ENCODE peak calls at places on chromosome 14, in seven cellular contexts. One of them, this sample, is unnamed.

GRCh38 chr14:53516261-53516774 is 363.2 kb upstream of the DDHD1 start:
- DNase-seq in T1000: peak; percentile 27
- DNase-seq in HL-60: no peak
- DNase-seq in activated CD4-positive, alpha-beta T cell treated with anti-CD3 and anti-CD28 coated beads, Interleukin-2, amount 10 ng/mL, durations not matched to agents 7 days and 5 days: no peak
- DNase-seq in H9: no peak
- DNase-seq in nucleus accumbens: no peak
- DNase-seq in cardiac muscle cell: no peak
- DNase-seq in this sample: no peak

GRCh38 chr14:50829472-50830043 is 1.4 kb downstream of the NIN start:
- DNase-seq in T1000: no peak
- DNase-seq in HL-60: peak; percentile 23
- DNase-seq in activated CD4-positive, alpha-beta T cell treated with anti-CD3 and anti-CD28 coated beads, Interleukin-2, amount 10 ng/mL, durations not matched to agents 7 days and 5 days: no peak
- DNase-seq in H9: peak; percentile 35
- DNase-seq in nucleus accumbens: no peak
- DNase-seq in cardiac muscle cell: peak; percentile 12
- DNase-seq in this sample: peak; percentile 56

GRCh38 chr14:75829316-75829715 is 152.5 kb downstream of the TGFB3 start:
- DNase-seq in T1000: no peak
- DNase-seq in HL-60: no peak
- DNase-seq in activated CD4-positive, alpha-beta T cell treated with anti-CD3 and anti-CD28 coated beads, Interleukin-2, amount 10 ng/mL, durations not matched to agents 7 days and 5 days: no peak
- DNase-seq in H9: no peak
- DNase-seq in nucleus accumbens: no peak
- DNase-seq in cardiac muscle cell: no peak
- DNase-seq in this sample: no peak

GRCh38 chr14:29558516-29558915 is 369.1 kb downstream of the PRKD1 start:
- DNase-seq in T1000: no peak
- DNase-seq in HL-60: no peak
- DNase-seq in activated CD4-positive, alpha-beta T cell treated with anti-CD3 and anti-CD28 coated beads, Interleukin-2, amount 10 ng/mL, durations not matched to agents 7 days and 5 days: no peak
- DNase-seq in H9: no peak
- DNase-seq in nucleus accumbens: no peak
- DNase-seq in cardiac muscle cell: no peak
- DNase-seq in this sample: no peak

GRCh38 chr14:76961631-76962302 is 66.7 kb downstream of the IRF2BPL start:
- DNase-seq in T1000: peak; percentile 91
- DNase-seq in HL-60: peak; percentile 86
- DNase-seq in activated CD4-positive, alpha-beta T cell treated with anti-CD3 and anti-CD28 coated beads, Interleukin-2, amount 10 ng/mL, durations not matched to agents 7 days and 5 days: peak; percentile 98
- DNase-seq in H9: peak; percentile 99
- DNase-seq in nucleus accumbens: peak; percentile 32
- DNase-seq in cardiac muscle cell: peak; percentile 76
- DNase-seq in this sample: peak; percentile 98

GRCh38 chr14:100117026-100117425 is 42.4 kb downstream of the DEGS2 start:
- DNase-seq in T1000: no peak
- DNase-seq in HL-60: no peak
- DNase-seq in activated CD4-positive, alpha-beta T cell treated with anti-CD3 and anti-CD28 coated beads, Interleukin-2, amount 10 ng/mL, durations not matched to agents 7 days and 5 days: no peak
- DNase-seq in H9: no peak
- DNase-seq in nucleus accumbens: no peak
- DNase-seq in cardiac muscle cell: no peak
- DNase-seq in this sample: no peak

GRCh38 chr14:75871181-75871880 is 110.5 kb downstream of the TGFB3 start:
- DNase-seq in T1000: no peak
- DNase-seq in HL-60: no peak
- DNase-seq in activated CD4-positive, alpha-beta T cell treated with anti-CD3 and anti-CD28 coated beads, Interleukin-2, amount 10 ng/mL, durations not matched to agents 7 days and 5 days: no peak
- DNase-seq in H9: no peak
- DNase-seq in nucleus accumbens: no peak
- DNase-seq in cardiac muscle cell: no peak
- DNase-seq in this sample: no peak

GRCh38 chr14:64503184-64503433 is 529 bp downstream of the ZBTB25 start:
- DNase-seq in T1000: no peak
- DNase-seq in HL-60: no peak
- DNase-seq in activated CD4-positive, alpha-beta T cell treated with anti-CD3 and anti-CD28 coated beads, Interleukin-2, amount 10 ng/mL, durations not matched to agents 7 days and 5 days: no peak
- DNase-seq in H9: no peak
- DNase-seq in nucleus accumbens: no peak
- DNase-seq in cardiac muscle cell: peak; percentile 29
- DNase-seq in this sample: no peak

GRCh38 chr14:102789349-102789748 is 12.1 kb downstream of the TRAF3 start:
- DNase-seq in T1000: no peak
- DNase-seq in HL-60: no peak
- DNase-seq in activated CD4-positive, alpha-beta T cell treated with anti-CD3 and anti-CD28 coated beads, Interleukin-2, amount 10 ng/mL, durations not matched to agents 7 days and 5 days: no peak
- DNase-seq in H9: no peak
- DNase-seq in nucleus accumbens: no peak
- DNase-seq in cardiac muscle cell: no peak
- DNase-seq in this sample: no peak

GRCh38 chr14:95314609-95315008 is 5.1 kb downstream of the CLMN start:
- DNase-seq in T1000: no peak
- DNase-seq in HL-60: peak; percentile 62
- DNase-seq in activated CD4-positive, alpha-beta T cell treated with anti-CD3 and anti-CD28 coated beads, Interleukin-2, amount 10 ng/mL, durations not matched to agents 7 days and 5 days: no peak
- DNase-seq in H9: no peak
- DNase-seq in nucleus accumbens: no peak
- DNase-seq in cardiac muscle cell: no peak
- DNase-seq in this sample: no peak

GRCh38 chr14:51554339-51554920 is 97.3 kb upstream of the FRMD6 start:
- DNase-seq in T1000: peak; percentile 38
- DNase-seq in HL-60: no peak
- DNase-seq in activated CD4-positive, alpha-beta T cell treated with anti-CD3 and anti-CD28 coated beads, Interleukin-2, amount 10 ng/mL, durations not matched to agents 7 days and 5 days: no peak
- DNase-seq in H9: no peak
- DNase-seq in nucleus accumbens: no peak
- DNase-seq in cardiac muscle cell: no peak
- DNase-seq in this sample: no peak